ENCODE peak calls at places on chromosomes 3 and 15, in eight cellular contexts. A is A549, K is lower lobe of right lung, S is GM23338, J is choroid plexus epithelial cell, T is A673, F is Peyer's patch, Y is foreskin fibroblast. I is an unnamed sample.

GRCh38 chr15:82543155-82543554 is 2.9 kb upstream of the RPS17 start:
- DNase-seq in A (no peak), K (no peak), S (peak), J (peak), T (no peak), F (no peak), Y (peak), I (no peak)

GRCh38 chr3:65196663-65197062 is 508.9 kb upstream of the ADAMTS9 start:
- DNase-seq in A (no peak), K (no peak), S (peak), J (peak), T (no peak), F (no peak), Y (no peak), I (no peak)

GRCh38 chr3:149406244-149406752 is 28.8 kb upstream of the TM4SF1 start:
- DNase-seq in A (no peak), K (no peak), S (no peak), J (no peak), T (no peak), F (no peak), Y (no peak), I (no peak)

GRCh38 chr3:133891662-133892389 is 3.9 kb downstream of the RAB6B start:
- DNase-seq in A (no peak), K (no peak), S (no peak), J (no peak), T (no peak), F (no peak), Y (no peak), I (no peak)

GRCh38 chr3:7820969-7821368 is 680.7 kb upstream of the LMCD1 start:
- DNase-seq in A (no peak), K (no peak), S (no peak), J (no peak), T (no peak), F (no peak), Y (no peak), I (no peak)

GRCh38 chr3:152738656-152739055 is 96.3 kb upstream of the P2RY1 start:
- DNase-seq in A (no peak), K (no peak), S (no peak), J (peak), T (no peak), F (no peak), Y (peak), I (no peak)

GRCh38 chr3:64151335-64151871 is 73.9 kb downstream of the PRICKLE2 start:
- DNase-seq in A (no peak), K (no peak), S (no peak), J (peak), T (no peak), F (no peak), Y (no peak), I (no peak)

GRCh38 chr3:143551790-143552189 is 296.5 kb downstream of the SLC9A9 start:
- DNase-seq in A (no peak), K (no peak), S (no peak), J (no peak), T (no peak), F (no peak), Y (no peak), I (no peak)

GRCh38 chr3:196812853-196813252 is 54.9 kb upstream of the SENP5 start:
- DNase-seq in A (no peak), K (no peak), S (no peak), J (no peak), T (no peak), F (no peak), Y (no peak), I (no peak)

GRCh38 chr3:147388395-147389264 is 17.7 kb downstream of the ZIC4 start:
- DNase-seq in A (no peak), K (no peak), S (peak), J (no peak), T (no peak), F (no peak), Y (no peak), I (no peak)

GRCh38 chr15:20351448-20351961 is 190.1 kb downstream of the GOLGA6L6 start:
- DNase-seq in A (no peak), K (peak), S (no peak), J (no peak), T (no peak), F (peak), Y (no peak), I (no peak)

GRCh38 chr3:122258757-122259371 is 66.2 kb upstream of the CSTA start:
- DNase-seq in A (peak), K (peak), S (peak), J (peak), T (peak), F (peak), Y (peak), I (peak)

GRCh38 chr3:89108154-89108553 is 733 bp downstream of the EPHA3 start:
- DNase-seq in A (no peak), K (no peak), S (no peak), J (no peak), T (peak), F (no peak), Y (peak), I (no peak)

GRCh38 chr3:117735481-117736101 is 1026.0 kb downstream of the TUSC7 start:
- DNase-seq in A (peak), K (no peak), S (no peak), J (peak), T (no peak), F (no peak), Y (peak), I (no peak)

GRCh38 chr15:58269455-58270414 is 131.6 kb downstream of the AQP9 start:
- DNase-seq in A (peak), K (no peak), S (peak), J (peak), T (peak), F (peak), Y (peak), I (peak)

GRCh38 chr15:91874992-91875651 is 21.6 kb downstream of the SLCO3A1 start:
- DNase-seq in A (no peak), K (no peak), S (peak), J (no peak), T (no peak), F (no peak), Y (no peak), I (no peak)

GRCh38 chr3:195001961-195002861 is 268.7 kb downstream of the XXYLT1 start:
- DNase-seq in A (peak), K (peak), S (peak), J (peak), T (peak), F (peak), Y (peak), I (peak)

GRCh38 chr15:92884813-92885461 is 15.2 kb upstream of the CHD2 start:
- DNase-seq in A (no peak), K (no peak), S (no peak), J (peak), T (no peak), F (no peak), Y (no peak), I (no peak)

GRCh38 chr15:83654379-83655236 is 685 bp downstream of the ADAMTSL3 start:
- DNase-seq in A (no peak), K (no peak), S (peak), J (no peak), T (no peak), F (no peak), Y (peak), I (no peak)

GRCh38 chr3:169581633-169582032 is 81.9 kb downstream of the MECOM start:
- DNase-seq in A (no peak), K (no peak), S (no peak), J (no peak), T (no peak), F (no peak), Y (peak), I (no peak)

GRCh38 chr3:168459229-168459784 is 363.6 kb upstream of the GOLIM4 start:
- DNase-seq in A (no peak), K (no peak), S (no peak), J (no peak), T (no peak), F (no peak), Y (peak), I (no peak)

GRCh38 chr3:56812749-56813655 is 11.3 kb upstream of the ARHGEF3 start:
- DNase-seq in A (no peak), K (no peak), S (no peak), J (peak), T (no peak), F (no peak), Y (peak), I (peak)

GRCh38 chr3:8625991-8626390 is 18.6 kb downstream of the SSUH2 start:
- DNase-seq in A (no peak), K (no peak), S (no peak), J (no peak), T (no peak), F (peak), Y (peak), I (no peak)

GRCh38 chr3:122458992-122459391 is 43.1 kb upstream of the WDR5B start:
- DNase-seq in A (no peak), K (no peak), S (peak), J (peak), T (peak), F (no peak), Y (peak), I (peak)

GRCh38 chr3:147418352-147418751 is 9.2 kb downstream of the ZIC1 start:
- DNase-seq in A (no peak), K (no peak), S (no peak), J (peak), T (no peak), F (no peak), Y (no peak), I (no peak)

GRCh38 chr3:192706272-192706671 is 21.1 kb downstream of the FGF12 start:
- DNase-seq in A (no peak), K (no peak), S (no peak), J (no peak), T (no peak), F (no peak), Y (no peak), I (no peak)

GRCh38 chr15:99074446-99074845 is 30.4 kb upstream of the SYNM start:
- DNase-seq in A (no peak), K (no peak), S (no peak), J (no peak), T (no peak), F (no peak), Y (no peak), I (no peak)

GRCh38 chr15:99073008-99073714 is 31.7 kb upstream of the SYNM start:
- DNase-seq in A (no peak), K (no peak), S (peak), J (peak), T (no peak), F (no peak), Y (no peak), I (no peak)

GRCh38 chr15:99076109-99076508 is 28.8 kb upstream of the SYNM start:
- DNase-seq in A (no peak), K (no peak), S (no peak), J (no peak), T (no peak), F (no peak), Y (no peak), I (no peak)

GRCh38 chr15:99071091-99071680 is 33.7 kb upstream of the SYNM start:
- DNase-seq in A (no peak), K (no peak), S (no peak), J (no peak), T (no peak), F (no peak), Y (no peak), I (no peak)

DNA sequence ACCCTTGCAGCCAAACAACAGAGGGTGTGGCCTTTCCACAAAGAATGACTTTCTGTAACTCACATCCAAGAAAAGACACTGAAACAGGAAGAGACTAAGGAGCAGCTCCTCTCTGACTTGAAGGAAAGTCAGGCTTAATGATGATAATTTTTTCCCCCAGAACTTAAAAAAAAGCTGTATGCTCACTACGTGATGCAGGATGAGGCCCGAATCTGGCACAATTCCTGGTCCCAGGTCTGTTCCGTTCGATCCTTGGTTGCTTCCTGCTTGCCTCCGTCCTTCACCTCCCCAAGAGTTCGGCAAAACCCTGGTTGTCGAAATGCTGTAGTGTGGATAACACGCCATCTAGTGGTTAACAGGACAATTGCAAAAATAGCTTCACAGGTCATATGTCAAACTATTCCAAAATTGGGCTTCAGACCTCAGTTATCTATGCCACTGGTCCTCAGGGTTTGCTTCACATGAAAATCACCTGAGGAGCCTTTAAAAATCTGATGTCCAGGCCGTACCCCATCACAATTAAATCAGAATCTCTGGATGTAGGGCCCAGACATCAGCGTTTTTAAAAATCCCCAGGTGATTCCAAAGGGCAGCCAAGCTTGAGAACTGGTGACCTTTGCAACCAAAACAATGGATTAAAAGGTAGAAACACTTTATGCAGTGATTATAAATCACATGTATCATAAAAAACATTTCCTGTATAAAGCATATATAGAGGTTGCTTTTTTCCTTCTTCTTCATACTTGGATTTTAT is 28.1 kb upstream of the SYNM start:
- DNase-seq in A (peak), K (no peak), S (peak), J (peak), T (peak), F (peak), Y (peak), I (peak)
- H3K4me3 ChIP-seq in A (peak), K (peak), S (no peak), J (peak), T (peak), F (peak), Y (peak), I (no peak)

DNA sequence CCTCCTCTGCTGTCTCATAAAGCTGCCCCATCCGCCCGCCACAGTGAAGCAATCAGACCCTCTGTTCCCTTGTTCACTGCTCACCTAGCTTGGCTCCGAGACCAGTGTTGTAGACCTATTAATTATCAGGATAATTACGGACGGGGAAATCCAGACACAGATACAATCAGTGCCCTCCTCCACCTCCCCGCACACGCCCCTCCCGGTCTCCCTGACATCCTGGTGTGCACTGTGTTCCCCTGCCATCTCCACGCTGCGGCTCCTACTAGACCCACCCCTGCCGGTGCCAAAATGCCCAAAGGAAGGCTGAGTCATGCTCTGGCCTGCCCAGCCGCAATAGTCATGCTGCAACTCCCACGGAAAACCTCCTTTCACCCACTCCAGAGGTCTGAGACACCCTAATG is 277.3 kb upstream of the TLE3 start:
- DNase-seq in A (peak), K (no peak), S (no peak), J (no peak), T (peak), F (no peak), Y (peak), I (no peak)
- H3K4me3 ChIP-seq in A (no peak), K (no peak), S (no peak), J (no peak), T (no peak), F (no peak), Y (no peak), I (no peak)

GRCh38 chr3:120678984-120679383 is 3.1 kb downstream of the HGD start:
- DNase-seq in A (peak), K (no peak), S (no peak), J (peak), T (no peak), F (no peak), Y (no peak), I (no peak)
- H3K4me3 ChIP-seq in A (peak), K (no peak), S (no peak), J (peak), T (no peak), F (peak), Y (peak), I (no peak)

GRCh38 chr3:125211523-125212095 is 939 bp downstream of the SLC12A8 start:
- DNase-seq in A (no peak), K (no peak), S (no peak), J (no peak), T (no peak), F (no peak), Y (no peak), I (no peak)
- H3K4me3 ChIP-seq in A (no peak), K (peak), S (peak), J (peak), T (peak), F (peak), Y (no peak), I (peak)

GRCh38 chr15:22257047-22257667 is 176.8 kb downstream of the OR4M2 start:
- DNase-seq in A (peak), K (no peak), S (no peak), J (no peak), T (no peak), F (no peak), Y (no peak), I (no peak)
- H3K4me3 ChIP-seq in A (peak), K (no peak), S (no peak), J (no peak), T (no peak), F (no peak), Y (no peak), I (no peak)

GRCh38 chr3:49131576-49131975 is 1.3 kb downstream of the LAMB2 start:
- DNase-seq in A (no peak), K (no peak), S (no peak), J (no peak), T (no peak), F (no peak), Y (no peak), I (no peak)

GRCh38 chr3:49133226-49133951 is 539 bp upstream of the LAMB2 start:
- DNase-seq in A (peak), K (peak), S (peak), J (peak), T (peak), F (peak), Y (peak), I (peak)

GRCh38 chr3:49132437-49133225 is at the start of gene LAMB2:
- DNase-seq in A (peak), K (peak), S (peak), J (peak), T (peak), F (peak), Y (peak), I (no peak)

GRCh38 chr3:49131040-49131439 is 1.8 kb downstream of the LAMB2 start:
- DNase-seq in A (no peak), K (no peak), S (no peak), J (no peak), T (no peak), F (no peak), Y (no peak), I (no peak)

GRCh38 chr3:49132073-49132436 is 795 bp downstream of the LAMB2 start:
- DNase-seq in A (no peak), K (no peak), S (no peak), J (no peak), T (no peak), F (no peak), Y (peak), I (no peak)
- H3K4me3 ChIP-seq in A (peak), K (peak), S (peak), J (peak), T (peak), F (peak), Y (peak), I (peak)

GRCh38 chr15:73168487-73168886 is 116.2 kb downstream of the NEO1 start:
- DNase-seq in A (no peak), K (no peak), S (no peak), J (no peak), T (no peak), F (no peak), Y (no peak), I (no peak)

GRCh38 chr15:73165435-73165834 is 113.2 kb downstream of the NEO1 start:
- DNase-seq in A (no peak), K (no peak), S (no peak), J (no peak), T (no peak), F (no peak), Y (no peak), I (no peak)

GRCh38 chr15:73171711-73172110 is 119.4 kb downstream of the NEO1 start:
- DNase-seq in A (no peak), K (no peak), S (no peak), J (no peak), T (no peak), F (no peak), Y (no peak), I (no peak)

GRCh38 chr15:73165844-73166243 is 113.6 kb downstream of the NEO1 start:
- DNase-seq in A (no peak), K (no peak), S (no peak), J (no peak), T (no peak), F (no peak), Y (no peak), I (no peak)
- H3K4me3 ChIP-seq in A (no peak), K (no peak), S (no peak), J (no peak), T (no peak), F (no peak), Y (no peak), I (no peak)

I was measured in LNCaP clone FGC.